ENCODE peak calls at places on chromosomes 13 and 19, in eight cellular contexts. One of them, this sample, is unnamed.

GRCh38 chr19:23561341-23561740 is 125.7 kb downstream of the ZNF675 start:
- DNase-seq in activated CD4-positive, alpha-beta T cell treated with anti-CD3 and anti-CD28 coated beads, Interleukin-2, amount 50 U/mL, for 1 hour: no peak
- DNase-seq in stimulated activated CD4-positive, alpha-beta T cell treated with anti-CD3 and anti-CD28 coated beads, Interleukin-12 subunit alpha, Interleukin-12 subunit beta, amount 100 ng/mL, for 4 hours: no peak
- DNase-seq in ELF-1: no peak
- DNase-seq in psoas muscle: no peak
- DNase-seq in EL: no peak
- DNase-seq in left cardiac atrium: no peak
- DNase-seq in tibial nerve: no peak
- DNase-seq in this sample: no peak

GRCh38 chr13:35599385-35599784 is 122.9 kb upstream of the MAB21L1 start:
- DNase-seq in tibial nerve: no peak
- DNase-seq in activated CD4-positive, alpha-beta T cell treated with anti-CD3 and anti-CD28 coated beads, Interleukin-2, amount 50 U/mL, for 1 hour: no peak
- DNase-seq in ELF-1: peak; percentile 57
- DNase-seq in EL: peak; percentile 11
- DNase-seq in psoas muscle: no peak
- DNase-seq in left cardiac atrium: no peak
- DNase-seq in stimulated activated CD4-positive, alpha-beta T cell treated with anti-CD3 and anti-CD28 coated beads, Interleukin-12 subunit alpha, Interleukin-12 subunit beta, amount 100 ng/mL, for 4 hours: no peak
- DNase-seq in this sample: no peak

GRCh38 chr19:12484011-12484370 is 625 bp downstream of the ZNF709 start:
- DNase-seq in left cardiac atrium: no peak
- DNase-seq in activated CD4-positive, alpha-beta T cell treated with anti-CD3 and anti-CD28 coated beads, Interleukin-2, amount 50 U/mL, for 1 hour: no peak
- DNase-seq in EL: no peak
- DNase-seq in psoas muscle: no peak
- DNase-seq in ELF-1: no peak
- DNase-seq in stimulated activated CD4-positive, alpha-beta T cell treated with anti-CD3 and anti-CD28 coated beads, Interleukin-12 subunit alpha, Interleukin-12 subunit beta, amount 100 ng/mL, for 4 hours: no peak
- DNase-seq in tibial nerve: no peak
- DNase-seq in this sample: no peak

GRCh38 chr19:30682576-30683536 is 310.7 kb downstream of the ZNF536 start:
- DNase-seq in stimulated activated CD4-positive, alpha-beta T cell treated with anti-CD3 and anti-CD28 coated beads, Interleukin-12 subunit alpha, Interleukin-12 subunit beta, amount 100 ng/mL, for 4 hours: peak; percentile 51
- DNase-seq in psoas muscle: peak; percentile 71
- DNase-seq in tibial nerve: peak; percentile 91
- DNase-seq in left cardiac atrium: peak; percentile 69
- DNase-seq in ELF-1: peak; percentile 62
- DNase-seq in activated CD4-positive, alpha-beta T cell treated with anti-CD3 and anti-CD28 coated beads, Interleukin-2, amount 50 U/mL, for 1 hour: peak; percentile 44
- DNase-seq in EL: peak; percentile 74
- DNase-seq in this sample: peak; percentile 38

GRCh38 chr13:48431987-48432615 is 19.2 kb upstream of the LPAR6 start:
- DNase-seq in tibial nerve: no peak
- DNase-seq in psoas muscle: no peak
- DNase-seq in stimulated activated CD4-positive, alpha-beta T cell treated with anti-CD3 and anti-CD28 coated beads, Interleukin-12 subunit alpha, Interleukin-12 subunit beta, amount 100 ng/mL, for 4 hours: no peak
- DNase-seq in left cardiac atrium: no peak
- DNase-seq in EL: peak; percentile 68
- DNase-seq in ELF-1: no peak
- DNase-seq in activated CD4-positive, alpha-beta T cell treated with anti-CD3 and anti-CD28 coated beads, Interleukin-2, amount 50 U/mL, for 1 hour: no peak
- DNase-seq in this sample: no peak

GRCh38 chr13:98909016-98909415 is 68.8 kb downstream of the DOCK9 start:
- DNase-seq in ELF-1: no peak
- DNase-seq in psoas muscle: no peak
- DNase-seq in stimulated activated CD4-positive, alpha-beta T cell treated with anti-CD3 and anti-CD28 coated beads, Interleukin-12 subunit alpha, Interleukin-12 subunit beta, amount 100 ng/mL, for 4 hours: peak; percentile 18
- DNase-seq in activated CD4-positive, alpha-beta T cell treated with anti-CD3 and anti-CD28 coated beads, Interleukin-2, amount 50 U/mL, for 1 hour: no peak
- DNase-seq in EL: peak; percentile 9
- DNase-seq in left cardiac atrium: no peak
- DNase-seq in tibial nerve: no peak
- DNase-seq in this sample: no peak

GRCh38 chr13:111388851-111389500 is 68.5 kb downstream of the TEX29 start:
- DNase-seq in tibial nerve: no peak
- DNase-seq in psoas muscle: no peak
- DNase-seq in activated CD4-positive, alpha-beta T cell treated with anti-CD3 and anti-CD28 coated beads, Interleukin-2, amount 50 U/mL, for 1 hour: peak; percentile 10
- DNase-seq in stimulated activated CD4-positive, alpha-beta T cell treated with anti-CD3 and anti-CD28 coated beads, Interleukin-12 subunit alpha, Interleukin-12 subunit beta, amount 100 ng/mL, for 4 hours: peak; percentile 26
- DNase-seq in left cardiac atrium: no peak
- DNase-seq in ELF-1: no peak
- DNase-seq in EL: no peak
- DNase-seq in this sample: no peak

GRCh38 chr13:24822640-24823039 is 58.7 kb downstream of the RNF17 start:
- DNase-seq in ELF-1: no peak
- DNase-seq in psoas muscle: no peak
- DNase-seq in left cardiac atrium: no peak
- DNase-seq in activated CD4-positive, alpha-beta T cell treated with anti-CD3 and anti-CD28 coated beads, Interleukin-2, amount 50 U/mL, for 1 hour: no peak
- DNase-seq in tibial nerve: no peak
- DNase-seq in EL: no peak
- DNase-seq in stimulated activated CD4-positive, alpha-beta T cell treated with anti-CD3 and anti-CD28 coated beads, Interleukin-12 subunit alpha, Interleukin-12 subunit beta, amount 100 ng/mL, for 4 hours: no peak
- DNase-seq in this sample: no peak

GRCh38 chr13:20525144-20525600 is 485 bp downstream of the CRYL1 start:
- DNase-seq in EL: peak; percentile 15
- DNase-seq in psoas muscle: peak; percentile 34
- DNase-seq in tibial nerve: peak; percentile 25
- DNase-seq in stimulated activated CD4-positive, alpha-beta T cell treated with anti-CD3 and anti-CD28 coated beads, Interleukin-12 subunit alpha, Interleukin-12 subunit beta, amount 100 ng/mL, for 4 hours: peak; percentile 23
- DNase-seq in left cardiac atrium: peak; percentile 38
- DNase-seq in ELF-1: peak; percentile 50
- DNase-seq in activated CD4-positive, alpha-beta T cell treated with anti-CD3 and anti-CD28 coated beads, Interleukin-2, amount 50 U/mL, for 1 hour: peak; percentile 9
- DNase-seq in this sample: peak; percentile 32

GRCh38 chr13:37131092-37131491 is 25.6 kb upstream of the CSNK1A1L start:
- DNase-seq in stimulated activated CD4-positive, alpha-beta T cell treated with anti-CD3 and anti-CD28 coated beads, Interleukin-12 subunit alpha, Interleukin-12 subunit beta, amount 100 ng/mL, for 4 hours: no peak
- DNase-seq in psoas muscle: no peak
- DNase-seq in left cardiac atrium: no peak
- DNase-seq in ELF-1: no peak
- DNase-seq in EL: no peak
- DNase-seq in activated CD4-positive, alpha-beta T cell treated with anti-CD3 and anti-CD28 coated beads, Interleukin-2, amount 50 U/mL, for 1 hour: no peak
- DNase-seq in tibial nerve: no peak
- DNase-seq in this sample: no peak

GRCh38 chr19:37872383-37872782 is 34.0 kb downstream of the WDR87 start:
- DNase-seq in left cardiac atrium: no peak
- DNase-seq in psoas muscle: no peak
- DNase-seq in tibial nerve: no peak
- DNase-seq in stimulated activated CD4-positive, alpha-beta T cell treated with anti-CD3 and anti-CD28 coated beads, Interleukin-12 subunit alpha, Interleukin-12 subunit beta, amount 100 ng/mL, for 4 hours: no peak
- DNase-seq in activated CD4-positive, alpha-beta T cell treated with anti-CD3 and anti-CD28 coated beads, Interleukin-2, amount 50 U/mL, for 1 hour: no peak
- DNase-seq in EL: no peak
- DNase-seq in ELF-1: no peak
- DNase-seq in this sample: no peak